ENCODE peak calls at places on chromosomes 12 and 14, in six cellular contexts. F is H1, G is psoas muscle, X is tibial nerve, K is lung, A is thoracic aorta. M is an unnamed sample. For H3K27me3 and H3K4me1, the result is how much of the 10 kb centered on the place peaks cover.

GRCh38 chr12:56115329-56115728 is 1.1 kb upstream of the RPL41 start:
- DNase-seq in F (no peak), A (no peak), G (peak), K (no peak), X (no peak), M (peak)

GRCh38 chr12:54239568-54239967 is 40.4 kb downstream of the CBX5 start:
- DNase-seq in F (no peak), K (no peak), G (no peak), A (no peak), X (no peak), M (no peak)

GRCh38 chr12:28130625-28131598 is 59.3 kb upstream of the CCDC91 start:
- DNase-seq in G (no peak), K (no peak), X (no peak), F (no peak), A (peak), M (peak)

GRCh38 chr12:26231930-26232329 is 36.6 kb downstream of the SSPN start:
- DNase-seq in G (no peak), X (no peak), F (no peak), K (no peak), A (no peak), M (no peak)

GRCh38 chr14:103611215-103611614 is 17.8 kb upstream of the KLC1 start:
- DNase-seq in F (no peak), G (no peak), K (no peak), X (no peak), A (no peak), M (no peak)

GRCh38 chr14:63006515-63006914 is 38.7 kb downstream of the KCNH5 start:
- DNase-seq in X (no peak), G (no peak), F (no peak), K (no peak), A (no peak), M (no peak)

GRCh38 chr12:40157307-40157706 is 51.4 kb upstream of the SLC2A13 start:
- DNase-seq in F (no peak), K (no peak), G (no peak), X (no peak), A (no peak), M (no peak)

GRCh38 chr12:130932061-130932650 is 21.6 kb upstream of the ADGRD1 start:
- DNase-seq in X (no peak), K (no peak), A (no peak), F (no peak), G (no peak), M (no peak)

GRCh38 chr14:48319823-48320222 is 644.4 kb upstream of the MDGA2 start:
- DNase-seq in A (no peak), K (no peak), G (no peak), X (no peak), F (no peak), M (no peak)

GRCh38 chr12:132188451-132189298 is 44.4 kb downstream of the NOC4L start:
- DNase-seq in F (no peak), G (no peak), X (no peak), A (no peak), K (no peak), M (no peak)

GRCh38 chr12:132187646-132188450 is 43.6 kb downstream of the NOC4L start:
- DNase-seq in F (no peak), X (no peak), A (no peak), G (no peak), K (no peak), M (no peak)

GRCh38 chr12:132185698-132186097 is 41.4 kb downstream of the NOC4L start:
- DNase-seq in F (no peak), X (no peak), A (no peak), K (no peak), G (no peak), M (no peak)

GRCh38 chr12:132186857-132187620 is 42.8 kb downstream of the NOC4L start:
- DNase-seq in F (no peak), X (no peak), G (no peak), K (no peak), A (no peak), M (no peak)

DNA sequence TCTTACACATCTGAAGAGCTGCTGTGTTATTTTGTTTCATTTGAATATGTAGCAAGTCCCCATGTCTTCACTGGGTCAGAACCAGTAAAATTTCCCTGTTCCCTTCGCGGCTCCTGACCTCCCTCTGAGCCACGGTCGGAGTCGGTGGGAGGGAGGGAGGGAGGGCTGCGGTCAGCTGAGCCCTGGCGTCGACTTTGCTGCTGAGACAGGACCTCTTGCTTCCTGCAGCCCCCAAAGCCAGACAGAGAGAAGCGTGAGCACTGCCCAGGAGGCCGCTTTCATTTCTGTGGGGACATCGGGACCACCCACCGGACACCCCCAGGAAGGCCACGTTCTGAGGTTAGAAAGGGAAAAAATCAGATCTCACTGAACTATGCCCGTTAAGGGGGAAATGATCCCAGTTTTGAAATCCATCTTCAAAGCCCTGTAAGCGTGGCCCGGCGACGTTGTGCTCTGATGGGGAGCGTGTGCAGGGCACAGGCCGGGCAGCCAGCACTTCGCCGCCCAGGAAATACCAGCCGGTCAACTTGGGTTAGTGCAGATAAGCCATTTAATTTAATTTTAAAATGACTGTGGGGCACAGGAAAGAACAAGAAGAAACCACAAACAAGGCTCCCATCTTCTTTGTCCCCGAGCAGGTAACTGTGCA is 42.1 kb downstream of the NOC4L start:
- DNase-seq in A (no peak), X (no peak), G (no peak), F (no peak), K (no peak), M (no peak)
- H3K27me3 ChIP-seq in A (under half), X (under half), G (under half), F (half or more), K (under half), M (under half)

DNA sequence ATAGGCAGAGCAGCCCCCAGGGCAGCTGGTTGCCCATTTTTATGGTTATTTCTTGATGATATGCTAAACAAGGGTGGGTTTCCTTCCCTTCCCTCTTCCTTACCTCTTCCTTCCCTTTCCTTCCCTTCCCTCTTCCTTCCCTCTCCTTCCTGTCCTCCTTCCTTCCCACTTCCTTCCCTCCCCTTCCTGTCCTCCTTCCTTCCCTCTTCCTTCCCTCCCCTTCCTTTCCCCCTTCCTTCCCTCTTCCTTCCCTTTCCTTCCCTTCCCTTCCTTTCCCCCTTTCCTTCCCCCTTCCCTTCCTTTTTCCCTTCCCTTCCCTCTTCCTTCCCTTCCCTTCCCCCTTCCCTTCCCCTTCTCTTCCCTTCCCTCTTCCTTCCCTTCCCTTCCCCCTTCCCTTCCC is 87.7 kb downstream of the MAP1LC3B2 start:
- DNase-seq in K (no peak), A (no peak), X (no peak), F (no peak), G (no peak), M (no peak)
- H3K4me1 ChIP-seq in K (under half), A (under half), X (under half), F (under half), G (under half), M (under half)

GRCh38 chr12:132422057-132423043 is 67.6 kb upstream of the FBRSL1 start:
- DNase-seq in F (no peak), A (no peak), X (no peak), K (no peak), G (no peak), M (no peak)
- TF ChIP-seq CTCF in F (peak), A (no peak), X (no peak), K (no peak), G (no peak), M (no peak)

DNA sequence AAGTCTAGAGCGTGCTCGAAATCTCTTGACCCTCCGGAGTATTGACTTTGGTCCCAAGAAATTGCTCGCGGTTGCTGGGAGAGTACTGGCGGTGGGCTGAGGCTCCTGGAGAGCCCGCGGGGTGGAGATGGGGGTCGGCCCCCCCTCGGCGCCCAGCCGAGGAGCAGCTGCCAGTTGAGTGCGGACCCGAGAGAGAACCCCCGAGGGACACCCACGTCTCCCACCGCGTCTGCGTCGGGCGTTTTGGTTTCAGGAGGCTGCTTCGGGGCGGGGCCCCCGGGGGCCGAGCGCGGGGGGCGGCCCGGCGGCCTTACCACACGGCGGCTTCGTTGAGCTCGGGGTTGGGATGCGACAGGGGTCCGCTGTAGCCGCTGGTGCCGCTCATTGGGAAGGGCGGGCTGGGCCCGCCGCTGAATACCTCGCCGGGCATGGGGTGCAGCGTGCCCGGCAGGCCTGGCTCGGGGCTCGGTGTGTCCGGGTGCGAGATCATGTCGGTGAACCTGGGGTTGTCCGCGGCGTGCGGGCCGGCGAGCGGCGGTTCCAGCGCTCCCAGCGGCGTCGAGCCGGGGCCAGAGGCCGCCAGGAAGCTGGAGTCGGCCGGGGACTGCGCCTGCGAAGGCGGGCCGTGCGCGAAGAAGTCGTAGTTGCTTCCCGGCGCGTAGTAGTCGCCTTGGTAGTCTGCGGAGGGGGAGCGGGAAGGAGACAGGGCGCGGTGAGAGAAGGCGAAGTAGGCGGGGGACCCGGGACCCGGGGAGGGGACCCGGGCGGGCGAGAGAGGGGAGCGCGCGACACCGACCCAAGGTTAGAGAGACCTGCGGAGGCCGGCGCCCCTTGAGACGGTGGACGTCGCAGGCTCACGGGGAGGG is 8.6 kb downstream of the LHX5 start:
- DNase-seq in F (peak), G (no peak), A (no peak), K (no peak), X (no peak), M (no peak)
- H3K27me3 ChIP-seq in F (half or more), G (half or more), A (under half), K (under half), X (half or more), M (half or more)

GRCh38 chr12:67452119-67452805 is 183.1 kb downstream of the CAND1 start:
- DNase-seq in F (no peak), X (no peak), K (no peak), A (no peak), G (no peak), M (no peak)
- H3K4me1 ChIP-seq in F (under half), X (under half), K (under half), A (under half), G (under half), M (under half)

DNA sequence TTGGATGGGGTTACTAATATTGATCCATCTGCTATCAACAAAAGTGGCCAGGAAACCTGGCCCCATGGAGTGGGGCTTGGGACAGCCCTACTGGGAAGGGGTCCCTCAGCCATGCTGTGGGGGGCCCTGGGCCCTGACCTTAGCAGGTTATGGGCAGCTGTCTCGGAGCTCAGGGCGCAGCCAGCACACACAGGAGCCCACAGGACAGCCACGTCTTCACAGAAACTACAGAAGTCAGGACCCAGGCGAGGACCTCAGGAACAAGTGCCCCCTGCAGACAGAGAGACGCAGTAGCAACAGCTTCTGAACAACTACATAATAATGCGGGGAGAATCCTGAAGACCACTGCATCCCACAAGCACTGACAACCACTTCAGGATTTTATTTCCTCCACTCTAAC is 11.9 kb upstream of the FKBP11 start:
- DNase-seq in A (no peak), K (no peak), F (peak), G (no peak), X (no peak), M (no peak)
- TF ChIP-seq CTCF in A (no peak), K (no peak), F (peak), G (no peak), X (no peak), M (no peak)